ENCODE peak calls at places on chromosomes 4 and X, in nine cellular contexts. One of them, this sample, is unnamed.

GRCh38 chrX:119145241-119145653 is 17.6 kb upstream of the KIAA1210 start:
- DNase-seq in mammary epithelial cell: peak; percentile 4
- DNase-seq in OCI-LY7: peak; percentile 1
- DNase-seq in mucosa of descending colon: peak; percentile 30
- DNase-seq in adrenal gland: peak; percentile 55
- DNase-seq in heart left ventricle: no peak
- DNase-seq in GM23338: peak; percentile 48
- DNase-seq in upper lobe of right lung: no peak
- DNase-seq in left lung: no peak
- DNase-seq in this sample: peak; percentile 1

GRCh38 chr4:15410750-15411149 is 17.1 kb upstream of the C1QTNF7 start:
- DNase-seq in mammary epithelial cell: no peak
- DNase-seq in OCI-LY7: peak; percentile 62
- DNase-seq in mucosa of descending colon: peak; percentile 23
- DNase-seq in adrenal gland: no peak
- DNase-seq in heart left ventricle: no peak
- DNase-seq in GM23338: no peak
- DNase-seq in upper lobe of right lung: no peak
- DNase-seq in left lung: no peak
- DNase-seq in this sample: no peak

GRCh38 chr4:128525387-128525786 is 237.8 kb upstream of the PGRMC2 start:
- DNase-seq in mammary epithelial cell: peak; percentile 41
- DNase-seq in OCI-LY7: no peak
- DNase-seq in mucosa of descending colon: no peak
- DNase-seq in adrenal gland: no peak
- DNase-seq in heart left ventricle: no peak
- DNase-seq in GM23338: no peak
- DNase-seq in upper lobe of right lung: no peak
- DNase-seq in left lung: no peak
- DNase-seq in this sample: no peak

GRCh38 chrX:130264573-130264972 is 4.1 kb downstream of the ZNF280C start:
- DNase-seq in mammary epithelial cell: peak; percentile 12
- DNase-seq in OCI-LY7: no peak
- DNase-seq in mucosa of descending colon: no peak
- DNase-seq in adrenal gland: no peak
- DNase-seq in heart left ventricle: no peak
- DNase-seq in GM23338: no peak
- DNase-seq in upper lobe of right lung: no peak
- DNase-seq in left lung: no peak
- DNase-seq in this sample: no peak

GRCh38 chr4:89482926-89483595 is 175.5 kb upstream of the GPRIN3 start:
- DNase-seq in mammary epithelial cell: no peak
- DNase-seq in OCI-LY7: no peak
- DNase-seq in mucosa of descending colon: no peak
- DNase-seq in adrenal gland: no peak
- DNase-seq in heart left ventricle: no peak
- DNase-seq in GM23338: no peak
- DNase-seq in upper lobe of right lung: no peak
- DNase-seq in left lung: no peak
- DNase-seq in this sample: no peak

GRCh38 chrX:136421338-136421737 is 66.4 kb upstream of the BRS3 start:
- DNase-seq in mammary epithelial cell: no peak
- DNase-seq in OCI-LY7: no peak
- DNase-seq in mucosa of descending colon: no peak
- DNase-seq in adrenal gland: no peak
- DNase-seq in heart left ventricle: no peak
- DNase-seq in GM23338: no peak
- DNase-seq in upper lobe of right lung: no peak
- DNase-seq in left lung: no peak
- DNase-seq in this sample: no peak

GRCh38 chrX:14529288-14529989 is at the start of gene GLRA2:
- DNase-seq in mammary epithelial cell: peak; percentile 11
- DNase-seq in OCI-LY7: no peak
- DNase-seq in mucosa of descending colon: peak; percentile 64
- DNase-seq in adrenal gland: no peak
- DNase-seq in heart left ventricle: peak; percentile 3
- DNase-seq in GM23338: peak; percentile 76
- DNase-seq in upper lobe of right lung: no peak
- DNase-seq in left lung: no peak
- DNase-seq in this sample: no peak

GRCh38 chr4:40283968-40284367 is 51.2 kb upstream of the CHRNA9 start:
- DNase-seq in mammary epithelial cell: peak; percentile 41
- DNase-seq in OCI-LY7: peak; percentile 63
- DNase-seq in mucosa of descending colon: no peak
- DNase-seq in adrenal gland: no peak
- DNase-seq in heart left ventricle: no peak
- DNase-seq in GM23338: peak; percentile 47
- DNase-seq in upper lobe of right lung: no peak
- DNase-seq in left lung: no peak
- DNase-seq in this sample: peak; percentile 49

GRCh38 chrX:1165535-1166196 is 46.8 kb downstream of the CRLF2 start:
- DNase-seq in mammary epithelial cell: peak; percentile 45
- DNase-seq in OCI-LY7: peak; percentile 34
- DNase-seq in mucosa of descending colon: no peak
- DNase-seq in adrenal gland: peak; percentile 65
- DNase-seq in heart left ventricle: no peak
- DNase-seq in GM23338: no peak
- DNase-seq in upper lobe of right lung: no peak
- DNase-seq in left lung: no peak
- DNase-seq in this sample: no peak

GRCh38 chr4:98664959-98665358 is 6.5 kb upstream of the TSPAN5 start:
- DNase-seq in mammary epithelial cell: no peak
- DNase-seq in OCI-LY7: peak; percentile 52
- DNase-seq in mucosa of descending colon: no peak
- DNase-seq in adrenal gland: no peak
- DNase-seq in heart left ventricle: no peak
- DNase-seq in GM23338: peak; percentile 75
- DNase-seq in upper lobe of right lung: no peak
- DNase-seq in left lung: no peak
- DNase-seq in this sample: no peak

GRCh38 chrX:49001521-49002090 is 458 bp downstream of the GRIPAP1 start:
- DNase-seq in mammary epithelial cell: peak; percentile 52
- DNase-seq in OCI-LY7: peak; percentile 79
- DNase-seq in mucosa of descending colon: peak; percentile 10
- DNase-seq in adrenal gland: peak; percentile 58
- DNase-seq in heart left ventricle: peak; percentile 9
- DNase-seq in GM23338: peak; percentile 70
- DNase-seq in upper lobe of right lung: peak; percentile 64
- DNase-seq in left lung: no peak
- DNase-seq in this sample: peak; percentile 29

GRCh38 chr4:76801621-76802545 is 96.1 kb downstream of the SOWAHB start:
- DNase-seq in mammary epithelial cell: no peak
- DNase-seq in OCI-LY7: no peak
- DNase-seq in mucosa of descending colon: no peak
- DNase-seq in adrenal gland: no peak
- DNase-seq in heart left ventricle: peak; percentile 45
- DNase-seq in GM23338: peak; percentile 64
- DNase-seq in upper lobe of right lung: no peak
- DNase-seq in left lung: no peak
- DNase-seq in this sample: no peak

DNA sequence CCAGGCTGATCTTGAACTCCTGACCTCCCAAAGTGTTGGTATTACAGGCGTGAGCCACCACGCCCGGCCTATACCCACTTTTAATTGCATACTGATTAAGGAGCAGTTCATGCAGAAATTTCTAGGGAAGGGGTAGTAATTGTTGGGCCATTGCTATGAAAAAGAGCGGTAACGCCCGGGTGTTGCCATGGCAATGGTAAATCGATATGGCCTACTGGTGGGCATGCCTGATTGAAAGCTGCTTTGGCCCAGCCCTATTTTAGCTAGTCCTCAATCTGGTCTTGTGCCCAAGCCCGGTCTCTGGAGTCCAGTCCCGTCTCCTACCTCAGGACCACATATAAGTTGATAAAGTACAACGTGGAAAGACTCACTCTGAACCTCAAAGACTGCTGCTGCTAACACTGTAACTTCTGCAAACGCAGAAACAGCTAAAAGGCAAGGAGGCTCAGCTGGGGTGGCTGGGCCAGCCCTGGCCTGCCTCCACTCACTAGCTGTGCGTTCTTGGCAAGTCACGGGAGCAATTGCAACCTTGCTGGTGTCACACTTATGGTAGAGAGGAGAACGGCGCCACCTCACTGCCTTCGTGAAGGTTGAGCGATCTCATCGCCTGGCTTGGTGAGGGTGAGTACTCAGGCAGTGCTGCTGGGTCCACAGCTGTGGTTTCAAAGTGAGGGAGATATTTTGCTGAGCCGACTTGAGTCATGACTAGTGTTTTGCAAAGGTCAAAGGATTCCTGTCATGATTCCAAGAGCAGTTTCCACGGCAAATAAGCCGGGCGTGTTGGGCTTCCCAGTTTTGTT is 57.0 kb upstream of the GRPEL1 start:
- DNase-seq in mammary epithelial cell: peak; percentile 23
- DNase-seq in OCI-LY7: peak; percentile 11
- DNase-seq in mucosa of descending colon: peak; percentile 27
- DNase-seq in adrenal gland: peak; percentile 85
- DNase-seq in heart left ventricle: peak; percentile 32
- DNase-seq in GM23338: peak; percentile 33
- DNase-seq in upper lobe of right lung: no peak
- DNase-seq in left lung: peak; percentile 48
- DNase-seq in this sample: peak; percentile 54
- H3K4me1 ChIP-seq in mammary epithelial cell: no peaks in the 10 kb centered on the region
- H3K4me1 ChIP-seq in OCI-LY7: no peaks in the 10 kb centered on the region
- H3K4me1 ChIP-seq in mucosa of descending colon: no peaks in the 10 kb centered on the region
- H3K4me1 ChIP-seq in adrenal gland: no peaks in the 10 kb centered on the region
- H3K4me1 ChIP-seq in heart left ventricle: peaks cover 15% of the 10 kb centered on the region
- H3K4me1 ChIP-seq in GM23338: no peaks in the 10 kb centered on the region
- H3K4me1 ChIP-seq in upper lobe of right lung: no peaks in the 10 kb centered on the region
- H3K4me1 ChIP-seq in left lung: no peaks in the 10 kb centered on the region
- H3K4me1 ChIP-seq in this sample: no peaks in the 10 kb centered on the region

GRCh38 chr4:176839656-176840055 is 46.9 kb upstream of the VEGFC start:
- DNase-seq in mammary epithelial cell: peak; percentile 17
- DNase-seq in OCI-LY7: no peak
- DNase-seq in mucosa of descending colon: no peak
- DNase-seq in adrenal gland: no peak
- DNase-seq in heart left ventricle: no peak
- DNase-seq in GM23338: no peak
- DNase-seq in upper lobe of right lung: no peak
- DNase-seq in left lung: no peak
- DNase-seq in this sample: peak; percentile 52
- H3K4me1 ChIP-seq in mammary epithelial cell: peaks cover 33% of the 10 kb centered on the region
- H3K4me1 ChIP-seq in OCI-LY7: no peaks in the 10 kb centered on the region
- H3K4me1 ChIP-seq in mucosa of descending colon: no peaks in the 10 kb centered on the region
- H3K4me1 ChIP-seq in adrenal gland: no peaks in the 10 kb centered on the region
- H3K4me1 ChIP-seq in heart left ventricle: peaks cover 3% of the 10 kb centered on the region
- H3K4me1 ChIP-seq in GM23338: peaks cover 5% of the 10 kb centered on the region
- H3K4me1 ChIP-seq in upper lobe of right lung: no peaks in the 10 kb centered on the region
- H3K4me1 ChIP-seq in left lung: no peaks in the 10 kb centered on the region
- H3K4me1 ChIP-seq in this sample: peaks cover 44% of the 10 kb centered on the region

GRCh38 chr4:139918994-139919393 is 235.0 kb downstream of the MAML3 start:
- DNase-seq in mammary epithelial cell: no peak
- DNase-seq in OCI-LY7: no peak
- DNase-seq in mucosa of descending colon: no peak
- DNase-seq in adrenal gland: no peak
- DNase-seq in heart left ventricle: no peak
- DNase-seq in GM23338: no peak
- DNase-seq in upper lobe of right lung: no peak
- DNase-seq in left lung: no peak
- DNase-seq in this sample: no peak

GRCh38 chr4:139920552-139920951 is 233.4 kb downstream of the MAML3 start:
- DNase-seq in mammary epithelial cell: no peak
- DNase-seq in OCI-LY7: no peak
- DNase-seq in mucosa of descending colon: no peak
- DNase-seq in adrenal gland: no peak
- DNase-seq in heart left ventricle: no peak
- DNase-seq in GM23338: no peak
- DNase-seq in upper lobe of right lung: no peak
- DNase-seq in left lung: no peak
- DNase-seq in this sample: no peak

GRCh38 chr4:139919513-139919912 is 234.5 kb downstream of the MAML3 start:
- DNase-seq in mammary epithelial cell: no peak
- DNase-seq in OCI-LY7: no peak
- DNase-seq in mucosa of descending colon: no peak
- DNase-seq in adrenal gland: peak; percentile 70
- DNase-seq in heart left ventricle: peak; percentile 43
- DNase-seq in GM23338: no peak
- DNase-seq in upper lobe of right lung: no peak
- DNase-seq in left lung: no peak
- DNase-seq in this sample: no peak

GRCh38 chr4:139922625-139923024 is 231.4 kb downstream of the MAML3 start:
- DNase-seq in mammary epithelial cell: no peak
- DNase-seq in OCI-LY7: no peak
- DNase-seq in mucosa of descending colon: no peak
- DNase-seq in adrenal gland: no peak
- DNase-seq in heart left ventricle: peak; percentile 31
- DNase-seq in GM23338: no peak
- DNase-seq in upper lobe of right lung: no peak
- DNase-seq in left lung: no peak
- DNase-seq in this sample: no peak

DNA sequence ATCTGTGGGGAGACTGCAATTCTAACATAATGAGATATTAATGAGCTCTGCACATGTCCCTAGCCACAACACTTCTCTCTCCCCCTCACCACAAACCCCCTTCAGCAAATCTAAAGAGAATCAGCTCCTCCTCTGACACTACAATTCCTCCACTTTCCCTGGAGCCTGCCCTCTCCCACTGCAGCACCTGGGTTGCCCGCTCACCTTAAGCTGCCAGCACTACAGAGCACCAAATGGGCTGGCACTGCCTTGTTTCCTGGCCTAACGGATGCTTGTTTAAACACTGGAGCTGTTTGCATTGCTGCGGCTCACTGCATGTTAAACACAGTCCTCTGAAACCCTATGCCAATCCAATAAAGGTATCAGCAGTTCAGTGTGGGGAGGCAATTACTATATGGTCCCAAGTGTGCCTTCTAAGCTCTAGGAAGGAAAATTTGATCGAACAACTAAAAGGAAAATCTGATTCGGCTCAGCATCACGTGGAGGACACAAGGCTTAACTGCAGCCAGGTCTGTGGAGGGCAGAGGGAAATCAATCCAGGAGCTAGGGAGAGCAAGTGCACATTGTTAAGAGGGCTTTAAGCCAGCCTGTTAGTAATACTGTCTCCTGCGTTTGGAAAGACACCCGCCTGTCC is 232.3 kb downstream of the MAML3 start:
- DNase-seq in mammary epithelial cell: no peak
- DNase-seq in OCI-LY7: no peak
- DNase-seq in mucosa of descending colon: peak; percentile 43
- DNase-seq in adrenal gland: no peak
- DNase-seq in heart left ventricle: no peak
- DNase-seq in GM23338: no peak
- DNase-seq in upper lobe of right lung: peak; percentile 65
- DNase-seq in left lung: peak; percentile 43
- DNase-seq in this sample: no peak
- H3K4me1 ChIP-seq in mammary epithelial cell: no peaks in the 10 kb centered on the region
- H3K4me1 ChIP-seq in OCI-LY7: no peaks in the 10 kb centered on the region
- H3K4me1 ChIP-seq in mucosa of descending colon: no peaks in the 10 kb centered on the region
- H3K4me1 ChIP-seq in adrenal gland: peaks cover 24% of the 10 kb centered on the region
- H3K4me1 ChIP-seq in heart left ventricle: peaks cover 83% of the 10 kb centered on the region
- H3K4me1 ChIP-seq in GM23338: peaks cover 45% of the 10 kb centered on the region
- H3K4me1 ChIP-seq in upper lobe of right lung: peaks cover 48% of the 10 kb centered on the region
- H3K4me1 ChIP-seq in left lung: peaks cover 12% of the 10 kb centered on the region
- H3K4me1 ChIP-seq in this sample: no peaks in the 10 kb centered on the region

DNA sequence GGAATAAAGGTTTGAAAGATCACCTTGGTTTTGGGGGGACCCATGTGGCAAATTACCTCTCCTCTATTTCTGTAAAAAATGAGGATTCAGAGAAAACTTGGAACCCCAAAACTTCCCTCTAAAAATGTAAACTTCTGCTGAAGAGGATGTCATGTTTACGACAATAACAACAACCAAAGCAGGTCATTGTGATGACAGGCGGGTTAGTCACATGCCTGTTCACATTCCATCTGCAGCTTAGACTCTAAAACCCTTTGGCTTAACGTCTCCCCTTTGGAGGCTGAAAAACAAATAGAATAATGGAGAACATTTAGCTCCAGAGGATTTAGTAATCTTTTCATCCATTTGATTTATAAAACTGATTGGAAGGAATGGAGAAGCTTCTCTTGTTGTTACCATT is 75.0 kb upstream of the FAM9C start:
- DNase-seq in mammary epithelial cell: peak; percentile 42
- DNase-seq in OCI-LY7: no peak
- DNase-seq in mucosa of descending colon: no peak
- DNase-seq in adrenal gland: no peak
- DNase-seq in heart left ventricle: no peak
- DNase-seq in GM23338: no peak
- DNase-seq in upper lobe of right lung: no peak
- DNase-seq in left lung: no peak
- DNase-seq in this sample: no peak
- H3K4me1 ChIP-seq in mammary epithelial cell: peaks cover 3% of the 10 kb centered on the region
- H3K4me1 ChIP-seq in OCI-LY7: no peaks in the 10 kb centered on the region
- H3K4me1 ChIP-seq in mucosa of descending colon: peaks cover 4% of the 10 kb centered on the region
- H3K4me1 ChIP-seq in adrenal gland: no peaks in the 10 kb centered on the region
- H3K4me1 ChIP-seq in heart left ventricle: peaks cover 12% of the 10 kb centered on the region
- H3K4me1 ChIP-seq in GM23338: no peaks in the 10 kb centered on the region
- H3K4me1 ChIP-seq in upper lobe of right lung: peaks cover 33% of the 10 kb centered on the region
- H3K4me1 ChIP-seq in left lung: peaks cover 8% of the 10 kb centered on the region
- H3K4me1 ChIP-seq in this sample: no peaks in the 10 kb centered on the region